ENCODE peak calls at places on chromosomes 3 and 15, in ten cellular contexts. C, J, X, G, K, W, F, I, U and L are unnamed samples.

GRCh38 chr3:126267976-126268615 is 87.7 kb upstream of the ALDH1L1 start:
- DNase-seq in C (no peak), J (no peak), K (no peak), U (no peak), G (no peak), F (no peak), X (no peak), I (peak), W (no peak), L (no peak)

GRCh38 chr3:132660745-132661067 is 577 bp downstream of the UBA5 start:
- DNase-seq in W (no peak), C (peak), U (no peak), X (no peak), F (peak), J (no peak), G (no peak), K (no peak), I (no peak), L (no peak)

GRCh38 chr3:149115114-149115513 is 14.3 kb upstream of the HPS3 start:
- DNase-seq in J (no peak), U (no peak), K (no peak), C (no peak), G (no peak), F (no peak), W (no peak), I (no peak), X (no peak), L (no peak)

GRCh38 chr15:40549894-40550293 is 14.9 kb downstream of the CCDC32 start:
- DNase-seq in C (no peak), K (no peak), U (peak), F (no peak), I (no peak), X (no peak), G (no peak), J (no peak), W (no peak), L (no peak)

GRCh38 chr15:71538922-71539321 is 271.4 kb upstream of the NR2E3 start:
- DNase-seq in I (no peak), C (no peak), J (no peak), G (no peak), U (no peak), X (no peak), F (no peak), K (no peak), W (no peak), L (no peak)

GRCh38 chr3:182740710-182741109 is 52.6 kb upstream of the ATP11B start:
- DNase-seq in J (no peak), I (no peak), F (no peak), G (no peak), W (no peak), X (peak), C (no peak), K (no peak), U (no peak), L (no peak)

GRCh38 chr3:122313261-122313660 is 11.8 kb upstream of the CSTA start:
- DNase-seq in I (no peak), C (no peak), X (no peak), W (no peak), G (no peak), K (no peak), F (no peak), J (no peak), U (no peak), L (no peak)

GRCh38 chr15:84826369-84826823 is 9.2 kb downstream of the ALPK3 start:
- DNase-seq in I (no peak), W (no peak), X (peak), J (no peak), K (peak), F (no peak), C (no peak), G (peak), U (no peak), L (no peak)

GRCh38 chr3:62415312-62415791 is 42.0 kb upstream of the FEZF2 start:
- DNase-seq in W (no peak), K (no peak), C (no peak), G (peak), I (no peak), X (no peak), F (peak), J (no peak), U (no peak), L (no peak)

GRCh38 chr15:93862791-93863190 is 368.6 kb upstream of the MCTP2 start:
- DNase-seq in I (no peak), W (no peak), X (no peak), G (no peak), K (no peak), F (no peak), J (no peak), C (no peak), U (no peak), L (no peak)

GRCh38 chr3:71062920-71063767 is 520.4 kb downstream of the FOXP1 start:
- DNase-seq in U (no peak), X (no peak), C (no peak), F (no peak), I (no peak), G (no peak), J (no peak), W (no peak), K (no peak), L (peak)

GRCh38 chr3:8835385-8835784 is 66.0 kb upstream of the OXTR start:
- DNase-seq in C (no peak), W (no peak), X (no peak), F (no peak), U (no peak), J (no peak), I (no peak), K (no peak), G (peak), L (no peak)